ENCODE peak calls at places on chromosomes 7 and 10, in four cellular contexts. One of them, this sample, is unnamed.

GRCh38 chr10:525565-526315 is 163.7 kb downstream of the DIP2C start:
- DNase-seq in fibroblast of pulmonary artery: no peak
- DNase-seq in CD4-positive, CD25-positive, alpha-beta regulatory T cell: no peak
- DNase-seq in T-helper 9 cell: no peak
- DNase-seq in this sample: no peak

GRCh38 chr10:96512524-96512991 is 1.2 kb downstream of the TLL2 start:
- DNase-seq in fibroblast of pulmonary artery: peak; percentile 14
- DNase-seq in CD4-positive, CD25-positive, alpha-beta regulatory T cell: peak; percentile 5
- DNase-seq in T-helper 9 cell: no peak
- DNase-seq in this sample: no peak

GRCh38 chr7:99864041-99864440 is 12.8 kb downstream of the OR2AE1 start:
- DNase-seq in T-helper 9 cell: no peak
- DNase-seq in CD4-positive, CD25-positive, alpha-beta regulatory T cell: no peak
- DNase-seq in fibroblast of pulmonary artery: peak; percentile 5
- DNase-seq in this sample: no peak

GRCh38 chr10:1369665-1370064 is 313.5 kb downstream of the WDR37 start:
- DNase-seq in CD4-positive, CD25-positive, alpha-beta regulatory T cell: no peak
- DNase-seq in T-helper 9 cell: no peak
- DNase-seq in fibroblast of pulmonary artery: no peak
- DNase-seq in this sample: no peak

GRCh38 chr7:105438847-105439173 is 50.1 kb upstream of the SRPK2 start:
- DNase-seq in T-helper 9 cell: no peak
- DNase-seq in fibroblast of pulmonary artery: no peak
- DNase-seq in CD4-positive, CD25-positive, alpha-beta regulatory T cell: no peak
- DNase-seq in this sample: no peak

GRCh38 chr10:117663750-117664149 is 121.2 kb downstream of the EMX2 start:
- DNase-seq in fibroblast of pulmonary artery: peak; percentile 33
- DNase-seq in T-helper 9 cell: no peak
- DNase-seq in CD4-positive, CD25-positive, alpha-beta regulatory T cell: no peak
- DNase-seq in this sample: no peak

GRCh38 chr7:80213814-80214213 is 79.2 kb downstream of the GNAI1 start:
- DNase-seq in CD4-positive, CD25-positive, alpha-beta regulatory T cell: no peak
- DNase-seq in fibroblast of pulmonary artery: no peak
- DNase-seq in T-helper 9 cell: no peak
- DNase-seq in this sample: no peak

GRCh38 chr7:90298145-90299038 is 22.7 kb downstream of the FAM237B start:
- DNase-seq in T-helper 9 cell: no peak
- DNase-seq in fibroblast of pulmonary artery: peak; percentile 86
- DNase-seq in CD4-positive, CD25-positive, alpha-beta regulatory T cell: no peak
- DNase-seq in this sample: no peak

GRCh38 chr7:35253680-35254495 is at the start of gene TBX20:
- DNase-seq in T-helper 9 cell: no peak
- DNase-seq in fibroblast of pulmonary artery: peak; percentile 87
- DNase-seq in CD4-positive, CD25-positive, alpha-beta regulatory T cell: peak; percentile 30
- DNase-seq in this sample: no peak

GRCh38 chr10:128268015-128268722 is 141.9 kb upstream of the MKI67 start:
- DNase-seq in CD4-positive, CD25-positive, alpha-beta regulatory T cell: no peak
- DNase-seq in fibroblast of pulmonary artery: peak; percentile 26
- DNase-seq in T-helper 9 cell: no peak
- DNase-seq in this sample: no peak

This sample was measured in CD8-positive, alpha-beta T cell.